ENCODE peak calls at places on chromosomes 12 and 14, in eight cellular contexts. C is A549, N is astrocyte of the spinal cord, T is neural crest cell, S is AG09319, V is tibial artery, X is thoracic aorta, J is B cell. L is an unnamed sample.

GRCh38 chr12:2642176-2642892 is 152.4 kb upstream of the FKBP4 start:
- DNase-seq in C (no peak), N (no peak), T (no peak), S (no peak), V (peak), X (no peak), J (no peak), L (no peak)

GRCh38 chr12:123946152-123946515 is 26.5 kb downstream of the CCDC92 start:
- DNase-seq in C (no peak), N (no peak), T (no peak), S (no peak), V (no peak), X (no peak), J (no peak), L (no peak)

GRCh38 chr12:120628919-120629318 is 11.5 kb upstream of the CABP1 start:
- DNase-seq in C (peak), N (no peak), T (peak), S (no peak), V (no peak), X (no peak), J (no peak), L (no peak)

GRCh38 chr14:35438910-35439713 is 34.6 kb upstream of the NFKBIA start:
- DNase-seq in C (peak), N (no peak), T (no peak), S (no peak), V (no peak), X (no peak), J (peak), L (peak)

GRCh38 chr14:88948199-88948598 is 123.7 kb downstream of the TTC8 start:
- DNase-seq in C (no peak), N (no peak), T (no peak), S (no peak), V (no peak), X (no peak), J (no peak), L (no peak)

GRCh38 chr14:91870001-91870400 is 2.7 kb upstream of the TC2N start:
- DNase-seq in C (peak), N (no peak), T (no peak), S (no peak), V (no peak), X (no peak), J (peak), L (no peak)

GRCh38 chr12:32290411-32290810 is 108.9 kb upstream of the FGD4 start:
- DNase-seq in C (peak), N (peak), T (no peak), S (peak), V (no peak), X (no peak), J (no peak), L (peak)

GRCh38 chr12:31119531-31120211 is 46.0 kb downstream of the DDX11 start:
- DNase-seq in C (no peak), N (no peak), T (no peak), S (no peak), V (no peak), X (no peak), J (peak), L (no peak)

GRCh38 chr12:133256321-133256720 is 20.6 kb upstream of the ANHX start:
- DNase-seq in C (peak), N (no peak), T (no peak), S (no peak), V (no peak), X (no peak), J (no peak), L (no peak)

GRCh38 chr12:42364692-42365091 is 38.7 kb downstream of the PPHLN1 start:
- DNase-seq in C (no peak), N (no peak), T (no peak), S (no peak), V (no peak), X (no peak), J (no peak), L (no peak)

GRCh38 chr12:24991209-24992049 is 42.5 kb upstream of the BCAT1 start:
- DNase-seq in C (peak), N (peak), T (no peak), S (peak), V (no peak), X (no peak), J (peak), L (peak)

GRCh38 chr12:66117242-66117641 is 13.3 kb downstream of the LLPH start:
- DNase-seq in C (no peak), N (no peak), T (no peak), S (no peak), V (no peak), X (no peak), J (no peak), L (no peak)

GRCh38 chr14:99118046-99118721 is 153.8 kb downstream of the BCL11B start:
- DNase-seq in C (no peak), N (no peak), T (no peak), S (no peak), V (no peak), X (no peak), J (no peak), L (no peak)

GRCh38 chr14:97723321-97723720 is 926.1 kb downstream of the VRK1 start:
- DNase-seq in C (no peak), N (no peak), T (no peak), S (no peak), V (no peak), X (no peak), J (no peak), L (no peak)
- TF ChIP-seq CTCF in C (no peak), N (no peak), T (no peak), S (no peak), V (no peak), X (no peak), J (no peak), L (no peak)

GRCh38 chr12:16119618-16120017 is 157.9 kb downstream of the SLC15A5 start:
- DNase-seq in C (no peak), N (no peak), T (no peak), S (no peak), V (no peak), X (no peak), J (no peak), L (no peak)

GRCh38 chr12:16118586-16118985 is 158.9 kb downstream of the SLC15A5 start:
- DNase-seq in C (no peak), N (peak), T (no peak), S (no peak), V (no peak), X (no peak), J (no peak), L (no peak)

GRCh38 chr12:16120027-16120426 is 157.5 kb downstream of the SLC15A5 start:
- DNase-seq in C (no peak), N (no peak), T (no peak), S (no peak), V (no peak), X (no peak), J (no peak), L (peak)

GRCh38 chr12:16121953-16122352 is 155.5 kb downstream of the SLC15A5 start:
- DNase-seq in C (no peak), N (no peak), T (no peak), S (no peak), V (no peak), X (no peak), J (no peak), L (no peak)
- TF ChIP-seq CTCF in C (no peak), N (no peak), T (no peak), S (no peak), V (no peak), X (no peak), J (no peak), L (no peak)

GRCh38 chr14:65549429-65549828 is 136.9 kb downstream of the FUT8 start:
- DNase-seq in C (no peak), N (no peak), T (no peak), S (no peak), V (no peak), X (no peak), J (no peak), L (no peak)

GRCh38 chr14:65555358-65555757 is 142.8 kb downstream of the FUT8 start:
- DNase-seq in C (no peak), N (no peak), T (no peak), S (no peak), V (no peak), X (no peak), J (no peak), L (no peak)

GRCh38 chr14:65551019-65551643 is 138.6 kb downstream of the FUT8 start:
- DNase-seq in C (no peak), N (no peak), T (no peak), S (no peak), V (no peak), X (no peak), J (no peak), L (no peak)

GRCh38 chr14:65558363-65558762 is 145.8 kb downstream of the FUT8 start:
- DNase-seq in C (no peak), N (no peak), T (no peak), S (no peak), V (no peak), X (no peak), J (no peak), L (no peak)

GRCh38 chr14:65552724-65553123 is 140.2 kb downstream of the FUT8 start:
- DNase-seq in C (no peak), N (no peak), T (no peak), S (no peak), V (no peak), X (no peak), J (no peak), L (no peak)
- TF ChIP-seq CTCF in C (no peak), N (no peak), T (no peak), S (no peak), V (no peak), X (no peak), J (no peak), L (no peak)

DNA sequence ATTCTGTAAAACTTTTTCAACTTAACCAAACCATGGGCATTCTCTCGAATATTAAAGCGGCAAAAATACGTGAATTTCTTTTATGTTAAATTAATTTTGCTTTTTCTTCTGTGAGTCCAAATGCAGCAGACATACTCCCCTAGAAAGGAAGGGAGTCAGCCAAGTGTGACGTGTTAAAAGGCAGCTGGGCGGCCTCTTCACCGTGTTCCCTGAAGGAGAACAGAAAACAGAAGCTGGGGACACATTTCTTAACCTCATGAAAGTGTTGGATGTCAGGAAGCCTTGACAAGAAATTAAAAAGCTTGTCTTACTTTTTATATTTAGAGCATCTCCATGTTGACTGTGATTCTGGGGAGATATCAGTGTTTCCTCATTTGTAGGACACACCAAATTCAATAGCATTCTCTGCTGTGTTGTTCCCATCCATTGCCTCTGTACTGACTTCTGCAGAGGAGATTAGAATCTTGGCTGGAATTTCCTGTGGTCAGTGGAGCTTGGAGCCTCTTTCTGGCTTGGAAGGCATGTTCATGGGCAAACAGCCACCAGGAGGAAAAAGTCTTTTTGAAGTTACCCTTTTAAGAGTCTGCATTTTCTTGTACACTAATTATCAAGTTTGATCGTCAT is 93.7 kb downstream of the RMST start:
- DNase-seq in C (no peak), N (peak), T (no peak), S (no peak), V (no peak), X (no peak), J (no peak), L (no peak)
- TF ChIP-seq CTCF in C (no peak), N (no peak), T (no peak), S (no peak), V (no peak), X (no peak), J (no peak), L (no peak)

DNA sequence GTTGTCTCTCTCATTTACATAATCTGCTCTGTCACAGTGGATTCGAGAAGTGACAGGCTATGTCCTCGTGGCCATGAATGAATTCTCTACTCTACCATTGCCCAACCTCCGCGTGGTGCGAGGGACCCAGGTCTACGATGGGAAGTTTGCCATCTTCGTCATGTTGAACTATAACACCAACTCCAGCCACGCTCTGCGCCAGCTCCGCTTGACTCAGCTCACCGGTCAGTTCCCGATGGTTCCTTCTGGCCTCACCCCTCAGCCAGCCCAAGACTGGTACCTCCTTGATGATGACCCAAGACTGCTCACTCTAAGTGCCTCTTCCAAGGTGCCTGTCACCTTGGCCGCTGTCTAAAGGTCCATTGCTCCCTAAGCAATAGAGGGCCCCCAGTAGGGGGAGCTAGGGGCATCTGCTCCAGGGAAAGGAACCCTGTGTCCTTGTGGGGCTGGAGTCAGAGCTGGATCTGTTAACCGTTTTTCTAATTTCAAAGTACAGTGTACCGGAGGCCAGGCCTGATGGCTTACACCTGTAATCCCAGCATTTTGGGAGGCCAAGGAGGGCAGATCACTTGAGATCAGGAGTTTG is 5.1 kb downstream of the ERBB3 start:
- DNase-seq in C (peak), N (no peak), T (no peak), S (no peak), V (no peak), X (no peak), J (no peak), L (peak)
- TF ChIP-seq CTCF in C (peak), N (peak), T (peak), S (peak), V (no peak), X (no peak), J (no peak), L (peak)